ENCODE peak calls at places on chromosomes 6 and 20, in four cellular contexts. L, S, F and O are unnamed samples.

GRCh38 chr20:34237942-34238341 is 3.3 kb upstream of the ASIP start:
- DNase-seq in F (no peak), L (no peak), S (no peak), O (no peak)

GRCh38 chr20:58471161-58471834 is 43.9 kb downstream of the APCDD1L start:
- DNase-seq in S (no peak), F (no peak), L (no peak), O (no peak)

GRCh38 chr6:27814665-27815424 is 97.4 kb downstream of the OR2B2 start:
- DNase-seq in F (peak), L (peak), S (no peak), O (peak)

GRCh38 chr20:36936341-36936740 is 15.2 kb downstream of the SAMHD1 start:
- DNase-seq in F (no peak), S (no peak), L (no peak), O (no peak)

GRCh38 chr6:33082702-33083101 is 6.9 kb downstream of the HLA-DPB1 start:
- DNase-seq in L (peak), F (peak), S (no peak), O (no peak)

GRCh38 chr6:133895573-133896343 is 6.8 kb downstream of the TCF21 start:
- DNase-seq in F (no peak), L (no peak), S (no peak), O (no peak)

GRCh38 chr6:108526739-108527174 is 34.0 kb upstream of the FOXO3 start:
- DNase-seq in L (peak), S (no peak), F (peak), O (no peak)

GRCh38 chr20:62575976-62576722 is 66.2 kb upstream of the SLCO4A1 start:
- DNase-seq in F (no peak), L (no peak), S (no peak), O (no peak)

GRCh38 chr6:36962874-36963273 is 8.3 kb downstream of the PI16 start:
- DNase-seq in L (no peak), F (no peak), S (peak), O (peak)

GRCh38 chr6:24802271-24803059 is 3.7 kb upstream of the ARMH2 start:
- DNase-seq in F (peak), L (peak), S (no peak), O (no peak)

GRCh38 chr20:568865-569415 is 25.4 kb upstream of the CSNK2A1 start:
- DNase-seq in L (no peak), F (no peak), S (no peak), O (no peak)

GRCh38 chr6:93242049-93242448 is 177.3 kb downstream of the EPHA7 start:
- DNase-seq in S (no peak), L (no peak), F (no peak), O (no peak)

GRCh38 chr6:12301009-12301408 is 10.8 kb downstream of the EDN1 start:
- DNase-seq in F (no peak), S (no peak), L (no peak), O (no peak)

GRCh38 chr6:25945175-25945574 is 14.7 kb upstream of the SLC17A2 start:
- DNase-seq in S (no peak), F (no peak), L (no peak), O (no peak)

GRCh38 chr6:125491860-125492617 is 190.3 kb upstream of the HDDC2 start:
- DNase-seq in L (no peak), S (no peak), F (no peak), O (no peak)

GRCh38 chr6:38549180-38549579 is 90.5 kb downstream of the BTBD9 start:
- DNase-seq in S (no peak), L (no peak), F (no peak), O (no peak)

GRCh38 chr6:31227143-31227542 is 44.7 kb downstream of the HLA-C start:
- DNase-seq in F (no peak), S (no peak), L (no peak), O (no peak)

GRCh38 chr20:52624270-52624669 is 347.9 kb upstream of the TSHZ2 start:
- DNase-seq in S (no peak), F (no peak), L (no peak), O (no peak)

GRCh38 chr6:161214722-161215121 is 59.1 kb downstream of the AGPAT4 start:
- DNase-seq in F (no peak), S (no peak), L (no peak), O (no peak)

GRCh38 chr6:108838101-108838717 is 10.0 kb upstream of the ARMC2 start:
- DNase-seq in F (no peak), S (peak), L (peak), O (no peak)

GRCh38 chr6:121603486-121603885 is 168.0 kb downstream of the GJA1 start:
- DNase-seq in L (peak), F (no peak), S (no peak), O (no peak)

GRCh38 chr6:83252717-83253116 is 59.6 kb downstream of the RWDD2A start:
- DNase-seq in F (no peak), L (peak), S (no peak), O (no peak)

GRCh38 chr20:19501476-19502115 is 256.5 kb upstream of the RIN2 start:
- DNase-seq in S (no peak), F (no peak), L (no peak), O (no peak)

GRCh38 chr6:20182926-20183521 is 29.2 kb downstream of the MBOAT1 start:
- DNase-seq in L (peak), F (no peak), S (no peak), O (no peak)

GRCh38 chr6:44128020-44128917 is 915 bp downstream of the TMEM63B start:
- DNase-seq in L (peak), F (peak), S (no peak), O (no peak)

GRCh38 chr20:58696411-58696961 is 3.9 kb downstream of the NPEPL1 start:
- DNase-seq in S (no peak), L (no peak), F (no peak), O (no peak)

GRCh38 chr6:34005845-34006644 is 139.8 kb downstream of the GRM4 start:
- DNase-seq in S (peak), F (no peak), L (no peak), O (no peak)

GRCh38 chr6:46954819-46955520 is 33.2 kb upstream of the ADGRF5 start:
- DNase-seq in F (no peak), S (no peak), L (no peak), O (no peak)

GRCh38 chr6:55983861-55984260 is 108.5 kb upstream of the BMP5 start:
- DNase-seq in S (no peak), F (no peak), L (no peak), O (no peak)

GRCh38 chr6:56246544-56246940 is 838 bp downstream of the COL21A1 start:
- DNase-seq in F (no peak), S (peak), L (peak), O (no peak)

GRCh38 chr6:74357329-74357728 is 661.3 kb downstream of the CD109 start:
- DNase-seq in S (no peak), F (no peak), L (peak), O (no peak)

GRCh38 chr20:539848-540247 is 3.7 kb downstream of the CSNK2A1 start:
- DNase-seq in L (peak), F (peak), S (no peak), O (no peak)

GRCh38 chr6:142605922-142606321 is 304.1 kb downstream of the ADGRG6 start:
- DNase-seq in S (no peak), L (no peak), F (no peak), O (no peak)

GRCh38 chr6:67112120-67112519 is 1405.1 kb upstream of the EYS start:
- DNase-seq in S (no peak), F (no peak), L (no peak), O (no peak)

GRCh38 chr20:1381753-1382591 is 10.9 kb downstream of the FKBP1A start:
- DNase-seq in S (no peak), F (no peak), L (no peak), O (no peak)

GRCh38 chr6:132758689-132759088 is 985 bp upstream of the VNN2 start:
- DNase-seq in F (no peak), S (no peak), L (no peak), O (no peak)

GRCh38 chr6:132765560-132765959 is 7.9 kb upstream of the VNN2 start:
- DNase-seq in S (no peak), F (no peak), L (no peak), O (no peak)

GRCh38 chr6:132760256-132760655 is 2.6 kb upstream of the VNN2 start:
- DNase-seq in L (no peak), S (no peak), F (no peak), O (no peak)

GRCh38 chr6:132764370-132764769 is 6.7 kb upstream of the VNN2 start:
- DNase-seq in L (peak), S (no peak), F (no peak), O (no peak)

GRCh38 chr6:132763269-132763668 is 5.6 kb upstream of the VNN2 start:
- DNase-seq in L (no peak), F (no peak), S (no peak), O (peak)
- H3K4me3 ChIP-seq in L (no peak), F (no peak), S (no peak), O (no peak)

DNA sequence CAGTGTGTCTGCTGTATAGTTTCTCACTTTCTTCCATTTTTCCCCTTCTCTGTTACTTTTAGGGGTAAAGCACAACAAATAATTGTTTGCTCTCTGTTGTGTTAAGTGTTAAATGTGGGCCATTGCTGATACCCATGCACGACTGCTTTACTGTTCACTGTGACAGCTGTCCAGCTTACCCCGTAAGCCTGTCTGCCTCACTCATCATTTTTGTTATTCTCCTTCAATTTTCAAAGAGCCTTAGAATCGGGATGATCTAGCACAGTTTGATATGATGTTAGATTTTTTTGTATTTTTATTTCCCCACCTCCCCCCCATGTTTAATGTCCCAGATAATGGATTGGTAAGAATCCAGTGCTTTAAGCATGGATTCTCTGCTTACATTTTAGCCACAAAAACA is 41.2 kb upstream of the MLIP start:
- DNase-seq in F (no peak), L (no peak), S (no peak), O (no peak)
- H3K4me3 ChIP-seq in F (no peak), L (no peak), S (no peak), O (no peak)

DNA sequence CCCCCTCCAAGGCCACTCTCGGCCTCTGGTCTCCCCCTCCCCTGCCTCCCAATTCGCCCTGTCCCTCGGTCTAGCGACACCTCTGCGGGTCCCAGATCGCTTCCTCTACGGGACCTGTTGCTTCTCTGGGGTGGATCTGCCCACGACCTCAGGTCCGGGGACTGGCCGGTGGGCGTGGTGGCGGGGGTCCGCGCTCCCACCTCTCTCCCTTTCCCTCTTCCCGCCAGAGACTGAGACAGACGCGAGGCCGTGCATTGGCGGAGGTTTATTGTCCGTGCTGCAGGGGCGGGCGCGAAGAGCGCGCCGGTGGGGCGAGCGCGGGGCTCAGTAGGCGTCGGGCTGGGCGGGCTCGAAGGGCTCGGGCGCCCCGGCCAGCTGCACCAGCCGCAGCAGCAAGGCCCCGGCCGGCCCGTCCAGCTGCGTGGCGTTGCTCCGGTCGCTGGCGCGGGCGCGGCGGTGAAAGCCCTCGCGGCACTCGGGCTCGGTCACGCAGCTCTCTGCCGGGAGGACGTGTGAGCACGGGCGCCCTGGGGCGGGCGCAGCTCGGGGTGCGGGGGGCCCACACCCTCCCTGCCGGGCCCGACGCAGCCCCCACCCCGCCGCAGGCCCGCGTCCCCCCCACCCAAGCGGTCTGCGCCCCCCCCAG is 2.1 kb downstream of the AVP start:
- DNase-seq in S (no peak), F (no peak), L (no peak), O (no peak)
- H3K4me3 ChIP-seq in S (peak), F (peak), L (no peak), O (no peak)

DNA sequence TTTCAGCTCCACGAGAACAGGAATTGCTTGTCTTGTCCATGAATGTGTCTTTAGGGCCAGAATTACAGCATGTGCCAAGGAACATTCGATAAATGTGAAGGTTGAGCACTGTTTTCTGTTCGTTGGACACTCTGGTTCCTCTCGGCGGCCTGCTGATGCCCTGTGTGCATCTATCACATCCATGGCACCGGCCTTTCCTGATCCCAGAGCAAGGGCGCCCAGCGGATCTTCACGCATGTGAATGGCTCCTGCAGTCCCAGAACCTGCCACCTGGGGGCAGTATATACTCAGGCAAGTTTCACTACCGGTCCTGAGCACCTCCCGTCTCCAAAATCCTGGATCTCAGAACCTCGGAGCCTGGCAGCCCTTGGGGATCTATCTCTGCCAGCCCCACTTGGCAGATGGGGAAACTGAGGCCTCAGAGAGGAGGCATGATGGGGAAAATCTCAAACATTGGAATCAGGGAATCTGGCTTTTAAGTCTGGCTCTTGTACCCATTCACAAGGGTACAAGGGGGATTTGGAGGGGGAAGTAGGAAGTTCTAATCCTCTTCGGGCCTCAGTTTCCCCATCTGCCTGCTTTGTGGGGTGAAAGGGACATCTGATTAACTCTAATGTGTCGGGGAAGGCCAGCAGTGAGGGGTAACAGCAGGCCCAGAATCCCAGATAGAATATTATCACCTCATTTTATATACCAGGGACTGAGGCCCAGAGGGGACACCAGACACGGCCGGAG is 4.3 kb upstream of the CEBPB start:
- DNase-seq in S (peak), F (peak), L (peak), O (peak)
- H3K4me3 ChIP-seq in S (no peak), F (no peak), L (no peak), O (no peak)

DNA sequence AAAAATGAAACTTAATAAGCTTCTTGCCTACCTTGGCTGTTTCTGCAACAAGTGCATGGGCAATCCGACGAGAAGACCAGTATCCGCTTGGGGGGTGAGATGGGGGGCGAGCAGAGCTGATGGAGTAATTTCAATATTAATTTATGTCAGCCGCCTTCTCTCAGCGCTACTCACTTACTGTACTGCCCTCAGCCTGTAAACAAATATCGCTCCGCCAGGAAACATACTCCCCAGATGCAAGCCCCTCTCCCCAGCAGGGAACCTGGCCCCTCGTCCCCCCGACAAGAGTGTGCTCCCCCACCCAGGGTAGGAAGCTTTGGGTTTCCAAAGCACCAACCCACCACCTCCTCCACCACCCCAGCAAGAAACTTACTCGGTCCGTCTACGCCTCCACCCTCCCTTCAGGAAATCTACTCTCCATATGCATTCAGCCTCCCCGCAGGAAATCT is 556 bp downstream of the TRERF1 start:
- DNase-seq in S (no peak), F (no peak), L (no peak), O (no peak)
- H3K4me3 ChIP-seq in S (peak), F (no peak), L (peak), O (peak)

GRCh38 chr20:35700625-35701148 is 1.5 kb downstream of the ROMO1 start:
- DNase-seq in L (peak), F (no peak), S (no peak), O (no peak)
- H3K4me3 ChIP-seq in L (peak), F (no peak), S (no peak), O (peak)

GRCh38 chr6:159042824-159043181 is 2.0 kb downstream of the TAGAP start:
- DNase-seq in F (no peak), S (no peak), L (no peak), O (no peak)
- H3K4me3 ChIP-seq in F (no peak), S (no peak), L (no peak), O (no peak)

GRCh38 chr6:170095273-170095976 is 195.5 kb downstream of the DLL1 start:
- DNase-seq in F (no peak), L (no peak), S (no peak), O (no peak)
- H3K4me3 ChIP-seq in F (no peak), L (no peak), S (no peak), O (no peak)

GRCh38 chr20:45912344-45912682 is 358 bp upstream of the PLTP start:
- DNase-seq in F (no peak), L (no peak), S (no peak), O (no peak)
- H3K4me3 ChIP-seq in F (peak), L (peak), S (peak), O (no peak)